ENCODE peak calls at places on chromosomes 12 and 14, in seven cellular contexts. One of them, this sample, is unnamed.
A peak's percentile ranks its signal among the peaks of the same experiment; 100 is the strongest.

GRCh38 chr12:71216725-71217579 is 59.2 kb upstream of the TSPAN8 start:
- DNase-seq in CD8-positive, alpha-beta T cell: no peak
- DNase-seq in stomach: peak; percentile 38
- DNase-seq in ascending aorta: no peak
- DNase-seq in K562: peak; percentile 67
- DNase-seq in neuronal stem cell: peak; percentile 5
- DNase-seq in ovary: no peak
- DNase-seq in this sample: peak; percentile 26

GRCh38 chr12:126171936-126172559 is 1106.8 kb downstream of the AACS start:
- DNase-seq in CD8-positive, alpha-beta T cell: no peak
- DNase-seq in stomach: no peak
- DNase-seq in ascending aorta: no peak
- DNase-seq in K562: no peak
- DNase-seq in neuronal stem cell: no peak
- DNase-seq in ovary: no peak
- DNase-seq in this sample: no peak

GRCh38 chr14:53845813-53846693 is 110.6 kb downstream of the BMP4 start:
- DNase-seq in CD8-positive, alpha-beta T cell: no peak
- DNase-seq in stomach: no peak
- DNase-seq in ascending aorta: no peak
- DNase-seq in K562: no peak
- DNase-seq in neuronal stem cell: no peak
- DNase-seq in ovary: no peak
- DNase-seq in this sample: no peak

GRCh38 chr14:105419305-105420091 is at the start of gene MTA1:
- DNase-seq in CD8-positive, alpha-beta T cell: no peak
- DNase-seq in stomach: peak; percentile 56
- DNase-seq in ascending aorta: no peak
- DNase-seq in K562: peak; percentile 78
- DNase-seq in neuronal stem cell: peak; percentile 31
- DNase-seq in ovary: peak; percentile 60
- DNase-seq in this sample: peak; percentile 14

GRCh38 chr14:101228949-101229541 is 325.5 kb upstream of the RTL1 start:
- DNase-seq in CD8-positive, alpha-beta T cell: no peak
- DNase-seq in stomach: no peak
- DNase-seq in ascending aorta: no peak
- DNase-seq in K562: no peak
- DNase-seq in neuronal stem cell: no peak
- DNase-seq in ovary: no peak
- DNase-seq in this sample: no peak

GRCh38 chr14:22606380-22606779 is 8.3 kb downstream of the ABHD4 start:
- DNase-seq in CD8-positive, alpha-beta T cell: no peak
- DNase-seq in stomach: no peak
- DNase-seq in ascending aorta: no peak
- DNase-seq in K562: no peak
- DNase-seq in neuronal stem cell: no peak
- DNase-seq in ovary: no peak
- DNase-seq in this sample: no peak

GRCh38 chr12:113796852-113797534 is 169.1 kb downstream of the RBM19 start:
- DNase-seq in CD8-positive, alpha-beta T cell: no peak
- DNase-seq in stomach: no peak
- DNase-seq in ascending aorta: no peak
- DNase-seq in K562: no peak
- DNase-seq in neuronal stem cell: no peak
- DNase-seq in ovary: no peak
- DNase-seq in this sample: no peak

GRCh38 chr14:69629225-69630127 is 18.1 kb downstream of the SUSD6 start:
- DNase-seq in CD8-positive, alpha-beta T cell: no peak
- DNase-seq in stomach: no peak
- DNase-seq in ascending aorta: no peak
- DNase-seq in K562: peak; percentile 62
- DNase-seq in neuronal stem cell: no peak
- DNase-seq in ovary: no peak
- DNase-seq in this sample: no peak

GRCh38 chr14:104584557-104584956 is 5.0 kb downstream of the C14orf180 start:
- DNase-seq in CD8-positive, alpha-beta T cell: no peak
- DNase-seq in stomach: no peak
- DNase-seq in ascending aorta: no peak
- DNase-seq in K562: no peak
- DNase-seq in neuronal stem cell: no peak
- DNase-seq in ovary: no peak
- DNase-seq in this sample: no peak

GRCh38 chr12:57637364-57637763 is 4.4 kb upstream of the B4GALNT1 start:
- DNase-seq in CD8-positive, alpha-beta T cell: no peak
- DNase-seq in stomach: no peak
- DNase-seq in ascending aorta: no peak
- DNase-seq in K562: no peak
- DNase-seq in neuronal stem cell: no peak
- DNase-seq in ovary: no peak
- DNase-seq in this sample: no peak

GRCh38 chr12:11653215-11653753 is 3.8 kb downstream of the ETV6 start:
- DNase-seq in CD8-positive, alpha-beta T cell: no peak
- DNase-seq in stomach: no peak
- DNase-seq in ascending aorta: no peak
- DNase-seq in K562: no peak
- DNase-seq in neuronal stem cell: no peak
- DNase-seq in ovary: no peak
- DNase-seq in this sample: peak; percentile 23

GRCh38 chr12:86261142-86261541 is 5.0 kb upstream of the MGAT4C start:
- DNase-seq in CD8-positive, alpha-beta T cell: no peak
- DNase-seq in stomach: no peak
- DNase-seq in ascending aorta: no peak
- DNase-seq in K562: no peak
- DNase-seq in neuronal stem cell: no peak
- DNase-seq in ovary: no peak
- DNase-seq in this sample: peak; percentile 48

GRCh38 chr12:101891462-101891971 is 14.1 kb downstream of the DRAM1 start:
- DNase-seq in CD8-positive, alpha-beta T cell: no peak
- DNase-seq in stomach: peak; percentile 71
- DNase-seq in ascending aorta: peak; percentile 20
- DNase-seq in K562: no peak
- DNase-seq in neuronal stem cell: no peak
- DNase-seq in ovary: no peak
- DNase-seq in this sample: peak; percentile 72

GRCh38 chr12:8018666-8019581 is 13.6 kb upstream of the FOXJ2 start:
- DNase-seq in CD8-positive, alpha-beta T cell: no peak
- DNase-seq in stomach: no peak
- DNase-seq in ascending aorta: no peak
- DNase-seq in K562: peak; percentile 63
- DNase-seq in neuronal stem cell: peak; percentile 41
- DNase-seq in ovary: no peak
- DNase-seq in this sample: no peak

GRCh38 chr12:95316798-95317197 is 99.2 kb downstream of the VEZT start:
- DNase-seq in CD8-positive, alpha-beta T cell: no peak
- DNase-seq in stomach: no peak
- DNase-seq in ascending aorta: no peak
- DNase-seq in K562: no peak
- DNase-seq in neuronal stem cell: no peak
- DNase-seq in ovary: no peak
- DNase-seq in this sample: no peak

GRCh38 chr12:48824112-48824511 is 5.8 kb downstream of the CACNB3 start:
- DNase-seq in CD8-positive, alpha-beta T cell: no peak
- DNase-seq in stomach: peak; percentile 38
- DNase-seq in ascending aorta: no peak
- DNase-seq in K562: peak; percentile 56
- DNase-seq in neuronal stem cell: no peak
- DNase-seq in ovary: no peak
- DNase-seq in this sample: no peak

GRCh38 chr12:4044101-4044500 is 170.9 kb upstream of the PARP11 start:
- DNase-seq in CD8-positive, alpha-beta T cell: no peak
- DNase-seq in stomach: no peak
- DNase-seq in ascending aorta: no peak
- DNase-seq in K562: no peak
- DNase-seq in neuronal stem cell: no peak
- DNase-seq in ovary: no peak
- DNase-seq in this sample: no peak

GRCh38 chr14:81453166-81453766 is 53.1 kb upstream of the STON2 start:
- DNase-seq in CD8-positive, alpha-beta T cell: no peak
- DNase-seq in stomach: peak; percentile 63
- DNase-seq in ascending aorta: no peak
- DNase-seq in K562: peak; percentile 48
- DNase-seq in neuronal stem cell: peak; percentile 38
- DNase-seq in ovary: peak; percentile 63
- DNase-seq in this sample: peak; percentile 70

GRCh38 chr12:21526721-21527345 is 737 bp downstream of the SPX start:
- DNase-seq in CD8-positive, alpha-beta T cell: no peak
- DNase-seq in stomach: no peak
- DNase-seq in ascending aorta: no peak
- DNase-seq in K562: no peak
- DNase-seq in neuronal stem cell: no peak
- DNase-seq in ovary: no peak
- DNase-seq in this sample: no peak

GRCh38 chr14:92577321-92577742 is 63.8 kb downstream of the RIN3 start:
- DNase-seq in CD8-positive, alpha-beta T cell: no peak
- DNase-seq in stomach: no peak
- DNase-seq in ascending aorta: no peak
- DNase-seq in K562: no peak
- DNase-seq in neuronal stem cell: no peak
- DNase-seq in ovary: no peak
- DNase-seq in this sample: no peak

GRCh38 chr12:54273981-54274380 is 5.9 kb downstream of the CBX5 start:
- DNase-seq in CD8-positive, alpha-beta T cell: no peak
- DNase-seq in stomach: no peak
- DNase-seq in ascending aorta: no peak
- DNase-seq in K562: no peak
- DNase-seq in neuronal stem cell: no peak
- DNase-seq in ovary: no peak
- DNase-seq in this sample: no peak

GRCh38 chr12:39103552-39104165 is 198.3 kb upstream of the CPNE8 start:
- DNase-seq in CD8-positive, alpha-beta T cell: no peak
- DNase-seq in stomach: no peak
- DNase-seq in ascending aorta: no peak
- DNase-seq in K562: peak; percentile 54
- DNase-seq in neuronal stem cell: peak; percentile 65
- DNase-seq in ovary: no peak
- DNase-seq in this sample: peak; percentile 57

GRCh38 chr14:96125536-96125935 is 79.1 kb upstream of the BDKRB2 start:
- DNase-seq in CD8-positive, alpha-beta T cell: no peak
- DNase-seq in stomach: no peak
- DNase-seq in ascending aorta: no peak
- DNase-seq in K562: no peak
- DNase-seq in neuronal stem cell: no peak
- DNase-seq in ovary: no peak
- DNase-seq in this sample: peak; percentile 76

GRCh38 chr12:25806271-25806670 is 152.2 kb upstream of the RASSF8 start:
- DNase-seq in CD8-positive, alpha-beta T cell: no peak
- DNase-seq in stomach: no peak
- DNase-seq in ascending aorta: no peak
- DNase-seq in K562: no peak
- DNase-seq in neuronal stem cell: no peak
- DNase-seq in ovary: no peak
- DNase-seq in this sample: peak; percentile 64

GRCh38 chr12:53729659-53730058 is 2.4 kb upstream of the CALCOCO1 start:
- DNase-seq in CD8-positive, alpha-beta T cell: no peak
- DNase-seq in stomach: no peak
- DNase-seq in ascending aorta: no peak
- DNase-seq in K562: no peak
- DNase-seq in neuronal stem cell: no peak
- DNase-seq in ovary: no peak
- DNase-seq in this sample: no peak

GRCh38 chr12:104219908-104220404 is 4.4 kb downstream of the TXNRD1 start:
- DNase-seq in CD8-positive, alpha-beta T cell: no peak
- DNase-seq in stomach: peak; percentile 55
- DNase-seq in ascending aorta: no peak
- DNase-seq in K562: peak; percentile 49
- DNase-seq in neuronal stem cell: no peak
- DNase-seq in ovary: no peak
- DNase-seq in this sample: peak; percentile 79

GRCh38 chr14:39873793-39874192 is 441.6 kb upstream of the FBXO33 start:
- DNase-seq in CD8-positive, alpha-beta T cell: no peak
- DNase-seq in stomach: no peak
- DNase-seq in ascending aorta: no peak
- DNase-seq in K562: no peak
- DNase-seq in neuronal stem cell: no peak
- DNase-seq in ovary: no peak
- DNase-seq in this sample: no peak

GRCh38 chr14:90513151-90514014 is 116.6 kb downstream of the CALM1 start:
- DNase-seq in CD8-positive, alpha-beta T cell: no peak
- DNase-seq in stomach: peak; percentile 95
- DNase-seq in ascending aorta: peak; percentile 19
- DNase-seq in K562: no peak
- DNase-seq in neuronal stem cell: no peak
- DNase-seq in ovary: peak; percentile 46
- DNase-seq in this sample: peak; percentile 54
- H3K4me1 ChIP-seq in CD8-positive, alpha-beta T cell: no peaks in the 10 kb centered on the region
- H3K4me1 ChIP-seq in stomach: peaks cover 78% of the 10 kb centered on the region
- H3K4me1 ChIP-seq in ascending aorta: peaks cover 3% of the 10 kb centered on the region
- H3K4me1 ChIP-seq in K562: peaks cover 7% of the 10 kb centered on the region
- H3K4me1 ChIP-seq in neuronal stem cell: peaks cover 31% of the 10 kb centered on the region
- H3K4me1 ChIP-seq in ovary: peaks cover 6% of the 10 kb centered on the region
- H3K4me1 ChIP-seq in this sample: no peaks in the 10 kb centered on the region

GRCh38 chr14:64190974-64191502 is 103.1 kb downstream of the ESR2 start:
- DNase-seq in CD8-positive, alpha-beta T cell: no peak
- DNase-seq in stomach: no peak
- DNase-seq in ascending aorta: no peak
- DNase-seq in K562: no peak
- DNase-seq in neuronal stem cell: no peak
- DNase-seq in ovary: no peak
- DNase-seq in this sample: no peak
- H3K27ac ChIP-seq in CD8-positive, alpha-beta T cell: no peak overlapping the region
- H3K27ac ChIP-seq in stomach: no peak overlapping the region
- H3K27ac ChIP-seq in ascending aorta: no peak overlapping the region
- H3K27ac ChIP-seq in K562: no peak overlapping the region
- H3K27ac ChIP-seq in neuronal stem cell: no peak overlapping the region
- H3K27ac ChIP-seq in ovary: no peak overlapping the region
- H3K27ac ChIP-seq in this sample: no peak overlapping the region

GRCh38 chr12:73445658-73446324 is 1091.8 kb upstream of the ATXN7L3B start:
- DNase-seq in CD8-positive, alpha-beta T cell: no peak
- DNase-seq in stomach: no peak
- DNase-seq in ascending aorta: no peak
- DNase-seq in K562: no peak
- DNase-seq in neuronal stem cell: no peak
- DNase-seq in ovary: no peak
- DNase-seq in this sample: no peak
- H3K9me3 ChIP-seq in CD8-positive, alpha-beta T cell: no peaks in the 10 kb centered on the region
- H3K9me3 ChIP-seq in stomach: no peaks in the 10 kb centered on the region
- H3K9me3 ChIP-seq in ascending aorta: no peaks in the 10 kb centered on the region
- H3K9me3 ChIP-seq in K562: no peaks in the 10 kb centered on the region
- H3K9me3 ChIP-seq in neuronal stem cell: no peaks in the 10 kb centered on the region
- H3K9me3 ChIP-seq in ovary: no peaks in the 10 kb centered on the region
- H3K9me3 ChIP-seq in this sample: no peaks in the 10 kb centered on the region

DNA sequence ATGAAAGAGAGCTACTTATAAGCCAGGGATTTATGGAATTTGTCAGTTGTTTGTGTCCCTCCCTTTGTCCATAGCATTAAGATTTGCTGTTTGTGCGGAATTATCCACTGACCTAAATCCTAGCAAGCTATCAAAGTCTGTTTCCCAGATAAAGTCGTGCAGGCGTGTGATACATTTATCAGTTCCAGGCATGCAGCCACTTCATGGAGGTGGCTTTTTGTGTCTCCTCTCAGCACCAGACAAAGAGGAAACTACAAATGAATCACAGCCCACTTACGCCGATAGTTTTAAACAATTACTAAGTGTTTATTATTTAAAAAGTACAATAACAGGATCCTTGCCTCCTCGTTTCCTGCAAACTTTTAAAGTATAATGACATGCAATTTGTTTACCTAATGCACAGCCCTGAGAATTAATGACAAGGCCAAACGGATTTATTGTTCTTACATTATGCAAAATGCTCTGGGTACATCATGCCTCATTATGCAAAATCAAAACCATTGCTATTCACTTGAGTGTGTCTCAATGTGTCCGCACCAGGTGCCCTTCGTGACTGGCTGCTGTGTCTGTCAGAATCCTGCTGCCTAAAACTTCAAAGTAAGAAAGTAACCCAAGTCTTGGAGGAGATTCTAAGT is 423.2 kb downstream of the GLT1D1 start:
- DNase-seq in CD8-positive, alpha-beta T cell: no peak
- DNase-seq in stomach: no peak
- DNase-seq in ascending aorta: no peak
- DNase-seq in K562: no peak
- DNase-seq in neuronal stem cell: no peak
- DNase-seq in ovary: no peak
- DNase-seq in this sample: peak; percentile 23
- H3K4me1 ChIP-seq in CD8-positive, alpha-beta T cell: no peaks in the 10 kb centered on the region
- H3K4me1 ChIP-seq in stomach: no peaks in the 10 kb centered on the region
- H3K4me1 ChIP-seq in ascending aorta: no peaks in the 10 kb centered on the region
- H3K4me1 ChIP-seq in K562: no peaks in the 10 kb centered on the region
- H3K4me1 ChIP-seq in neuronal stem cell: no peaks in the 10 kb centered on the region
- H3K4me1 ChIP-seq in ovary: no peaks in the 10 kb centered on the region
- H3K4me1 ChIP-seq in this sample: no peaks in the 10 kb centered on the region

This sample was measured in fibroblast of lung.